ENCODE peak calls at places on chromosomes 16 and 17, in five cellular contexts. U is dorsolateral prefrontal cortex; B is upper lobe of right lung; P is left kidney; E is effector CD4-positive, alpha-beta T cell. G is an unnamed sample.

GRCh38 chr16:81700071-81700779 is 78.9 kb upstream of the PLCG2 start:
- DNase-seq in U (no peak), B (no peak), P (no peak), E (no peak), G (no peak)

GRCh38 chr16:15055141-15056053 is 477 bp downstream of the NTAN1 start:
- DNase-seq in U (peak), B (no peak), P (peak), E (peak), G (no peak)

GRCh38 chr16:13994239-13995106 is 74.5 kb downstream of the ERCC4 start:
- DNase-seq in U (no peak), B (no peak), P (no peak), E (no peak), G (no peak)

GRCh38 chr17:74078363-74078762 is 125.1 kb upstream of the RPL38 start:
- DNase-seq in U (no peak), B (no peak), P (no peak), E (no peak), G (no peak)

GRCh38 chr17:83012161-83012800 is 67.1 kb upstream of the METRNL start:
- DNase-seq in U (no peak), B (no peak), P (no peak), E (no peak), G (no peak)

GRCh38 chr17:4580291-4580690 is 4.0 kb upstream of the SMTNL2 start:
- DNase-seq in U (no peak), B (peak), P (peak), E (no peak), G (peak)

GRCh38 chr17:17841620-17842025 is 4.8 kb upstream of the SREBF1 start:
- DNase-seq in U (no peak), B (peak), P (no peak), E (no peak), G (no peak)

GRCh38 chr16:31439519-31439918 is 3.1 kb downstream of the ZNF843 start:
- DNase-seq in U (no peak), B (no peak), P (no peak), E (no peak), G (no peak)

GRCh38 chr16:50265260-50265659 is 1.1 kb upstream of the ADCY7 start:
- DNase-seq in U (no peak), B (no peak), P (peak), E (peak), G (no peak)

GRCh38 chr16:1019234-1019933 is 37.8 kb downstream of the SOX8 start:
- DNase-seq in U (peak), B (no peak), P (peak), E (no peak), G (no peak)

GRCh38 chr16:11225677-11226549 is 30.1 kb downstream of the SOCS1 start:
- DNase-seq in U (no peak), B (no peak), P (no peak), E (no peak), G (no peak)

GRCh38 chr17:1820518-1821252 is 9.0 kb downstream of the SMYD4 start:
- DNase-seq in U (no peak), B (no peak), P (peak), E (no peak), G (no peak)

GRCh38 chr16:28990375-28991040 is 5.7 kb downstream of the LAT start:
- DNase-seq in U (no peak), B (no peak), P (no peak), E (peak), G (no peak)

GRCh38 chr17:60661489-60661888 is 16.2 kb upstream of the BCAS3 start:
- DNase-seq in U (no peak), B (no peak), P (no peak), E (no peak), G (no peak)

GRCh38 chr16:51538707-51539604 is 387.9 kb upstream of the SALL1 start:
- DNase-seq in U (no peak), B (no peak), P (peak), E (no peak), G (no peak)

GRCh38 chr16:67158637-67159600 is 790 bp downstream of the TRADD start:
- DNase-seq in U (no peak), B (peak), P (peak), E (peak), G (peak)

GRCh38 chr16:24541534-24541933 is 2.2 kb downstream of the RBBP6 start:
- DNase-seq in U (no peak), B (no peak), P (no peak), E (no peak), G (no peak)

GRCh38 chr17:6421700-6422604 is 13.0 kb downstream of the AIPL1 start:
- DNase-seq in U (peak), B (peak), P (peak), E (peak), G (peak)

GRCh38 chr17:28406478-28406824 is 439 bp upstream of the SLC46A1 start:
- DNase-seq in U (no peak), B (peak), P (peak), E (no peak), G (no peak)

GRCh38 chr17:62876063-62876462 is 67.9 kb upstream of the MARCHF10 start:
- DNase-seq in U (no peak), B (no peak), P (no peak), E (no peak), G (no peak)

GRCh38 chr17:21285164-21286065 is 904 bp downstream of the MAP2K3 start:
- DNase-seq in U (no peak), B (peak), P (peak), E (no peak), G (no peak)

GRCh38 chr16:4653981-4654380 is 29.4 kb downstream of the MGRN1 start:
- DNase-seq in U (no peak), B (peak), P (no peak), E (no peak), G (no peak)

GRCh38 chr17:72004011-72004427 is 116.8 kb upstream of the SOX9 start:
- DNase-seq in U (no peak), B (no peak), P (no peak), E (no peak), G (no peak)

GRCh38 chr16:64058685-64059084 is 1063.2 kb downstream of the CDH11 start:
- DNase-seq in U (no peak), B (no peak), P (no peak), E (no peak), G (no peak)

GRCh38 chr16:48124266-48124665 is 31.5 kb downstream of the ABCC12 start:
- DNase-seq in U (no peak), B (no peak), P (peak), E (no peak), G (no peak)